ENCODE peak calls at places on chromosome 12, in ten cellular contexts. S is HepG2, L is ascending aorta, O is tibial artery, V is Caco-2, E is heart right ventricle, H is mesenchymal stem cell, I is psoas muscle, X is MM.1S, M is NT2/D1. N is an unnamed sample.
A peak's percentile ranks its signal among the peaks of the same experiment; 100 is the strongest.

GRCh38 chr12:29414368-29414767 is 33.4 kb upstream of the ERGIC2 start:
- DNase-seq in S (no peak), L (no peak), O (no peak), V (no peak), E (no peak), H (no peak), I (no peak), X (no peak), M (no peak), N (no peak)

GRCh38 chr12:89695100-89695499 is 13.5 kb downstream of the ATP2B1 start:
- DNase-seq in S (no peak), L (no peak), O (no peak), V (no peak), E (no peak), H (peak; percentile 62), I (no peak), X (no peak), M (no peak), N (no peak)

GRCh38 chr12:104011265-104011664 is 38.7 kb downstream of the GLT8D2 start:
- DNase-seq in S (no peak), L (no peak), O (no peak), V (no peak), E (no peak), H (peak; percentile 82), I (peak; percentile 25), X (no peak), M (no peak), N (no peak)

GRCh38 chr12:30598889-30599288 is 96.8 kb downstream of the IPO8 start:
- DNase-seq in S (no peak), L (no peak), O (no peak), V (no peak), E (no peak), H (no peak), I (no peak), X (no peak), M (no peak), N (no peak)

GRCh38 chr12:41345071-41345470 is 157.0 kb downstream of the PDZRN4 start:
- DNase-seq in S (no peak), L (no peak), O (no peak), V (no peak), E (no peak), H (no peak), I (no peak), X (no peak), M (no peak), N (no peak)

GRCh38 chr12:114288071-114288470 is 117.9 kb downstream of the TBX5 start:
- DNase-seq in S (no peak), L (no peak), O (no peak), V (no peak), E (no peak), H (no peak), I (no peak), X (no peak), M (no peak), N (no peak)

GRCh38 chr12:74227846-74228545 is 309.6 kb upstream of the ATXN7L3B start:
- DNase-seq in S (no peak), L (no peak), O (no peak), V (no peak), E (no peak), H (peak; percentile 4), I (no peak), X (no peak), M (no peak), N (no peak)

GRCh38 chr12:401235-402126 is at the start of gene CCDC77:
- DNase-seq in S (peak; percentile 89), L (peak; percentile 65), O (peak; percentile 87), V (peak; percentile 93), E (peak; percentile 87), H (peak; percentile 95), I (peak; percentile 89), X (peak; percentile 96), M (peak; percentile 99), N (peak; percentile 93)

GRCh38 chr12:130514149-130514551 is 176.5 kb downstream of the PIWIL1 start:
- DNase-seq in S (no peak), L (no peak), O (no peak), V (no peak), E (no peak), H (no peak), I (no peak), X (no peak), M (peak; percentile 68), N (no peak)

GRCh38 chr12:14393736-14394135 is 28.3 kb downstream of the ATF7IP start:
- DNase-seq in S (no peak), L (no peak), O (no peak), V (no peak), E (no peak), H (no peak), I (no peak), X (no peak), M (no peak), N (no peak)

GRCh38 chr12:14399871-14400270 is 34.4 kb downstream of the ATF7IP start:
- DNase-seq in S (no peak), L (no peak), O (no peak), V (no peak), E (no peak), H (peak; percentile 75), I (no peak), X (no peak), M (no peak), N (no peak)

GRCh38 chr12:14395059-14395778 is 29.7 kb downstream of the ATF7IP start:
- DNase-seq in S (no peak), L (no peak), O (no peak), V (no peak), E (no peak), H (no peak), I (no peak), X (no peak), M (no peak), N (no peak)

GRCh38 chr12:14394317-14395058 is 29.0 kb downstream of the ATF7IP start:
- DNase-seq in S (peak; percentile 69), L (no peak), O (peak; percentile 37), V (peak; percentile 56), E (no peak), H (peak; percentile 92), I (no peak), X (peak; percentile 65), M (peak; percentile 68), N (peak; percentile 40)

DNA sequence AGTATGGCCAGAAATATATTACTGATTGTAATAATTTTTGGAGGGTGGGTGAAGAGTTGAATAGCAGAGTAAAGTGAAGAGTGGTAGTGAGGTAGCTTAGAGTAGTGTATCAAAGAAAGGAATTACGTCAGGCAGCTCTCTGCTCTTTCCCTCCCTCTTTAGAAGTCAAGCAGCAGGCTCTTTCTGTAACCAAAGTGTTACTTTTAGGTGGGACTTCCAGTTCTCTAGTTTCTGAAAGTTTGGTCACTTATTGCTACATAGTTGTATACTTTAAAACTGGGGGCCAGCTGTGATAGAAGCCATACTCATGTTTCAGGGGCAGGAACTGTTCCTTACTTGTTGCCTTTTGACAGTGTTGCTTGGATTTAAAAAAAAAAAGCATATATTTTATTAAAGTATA is 30.6 kb downstream of the ATF7IP start:
- DNase-seq in S (no peak), L (no peak), O (no peak), V (no peak), E (no peak), H (peak; percentile 75), I (no peak), X (no peak), M (no peak), N (no peak)
- H3K9me3 ChIP-seq in S (no peaks in the 10 kb centered on the region), L (peaks cover 24% of the 10 kb centered on the region), O (peaks cover 4% of the 10 kb centered on the region), V (no peaks in the 10 kb centered on the region), E (peaks cover 23% of the 10 kb centered on the region), H (peaks cover 7% of the 10 kb centered on the region), I (peaks cover 16% of the 10 kb centered on the region), X (no peaks in the 10 kb centered on the region), M (no peaks in the 10 kb centered on the region), N (no peaks in the 10 kb centered on the region)

DNA sequence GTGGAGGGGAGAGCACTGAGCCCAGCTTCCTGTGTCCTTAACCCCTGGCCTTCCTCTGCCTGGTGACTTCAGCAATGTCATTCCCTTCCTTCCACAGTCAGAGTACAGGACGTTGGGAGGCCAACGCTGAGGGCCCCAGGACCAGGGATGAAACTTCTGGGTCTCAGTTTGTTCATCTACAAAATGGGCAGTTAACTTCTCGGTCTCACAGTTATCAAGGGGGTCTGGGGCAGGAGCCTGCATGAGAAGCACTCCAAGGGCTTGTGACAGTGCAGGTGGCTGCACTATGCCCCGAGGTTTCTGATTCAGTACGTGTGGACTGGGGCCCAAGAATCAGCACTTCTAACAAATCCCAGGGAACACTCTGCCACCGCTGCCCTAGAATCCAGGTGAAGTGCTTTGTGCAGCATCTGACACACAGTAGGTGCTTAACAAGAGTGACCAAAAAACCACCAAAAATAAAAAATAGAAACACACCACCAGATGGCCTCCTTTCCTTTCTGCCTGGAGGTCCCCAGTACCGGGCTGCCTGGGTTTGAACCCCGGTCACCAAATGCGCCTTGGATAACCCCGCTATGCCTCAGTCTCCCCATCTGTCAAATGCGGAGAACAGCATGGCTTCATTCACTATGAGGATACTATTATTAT is 80.4 kb downstream of the RFLNA start:
- DNase-seq in S (no peak), L (no peak), O (no peak), V (no peak), E (no peak), H (no peak), I (no peak), X (no peak), M (no peak), N (no peak)
- H3K36me3 ChIP-seq in S (peaks cover 5% of the 10 kb centered on the region), L (peaks cover 81% of the 10 kb centered on the region), O (peaks cover 95% of the 10 kb centered on the region), V (peaks cover 4% of the 10 kb centered on the region), E (peaks cover 98% of the 10 kb centered on the region), H (peaks cover 93% of the 10 kb centered on the region), I (peaks cover 88% of the 10 kb centered on the region), X (no peaks in the 10 kb centered on the region), M (peaks cover 91% of the 10 kb centered on the region), N (no peaks in the 10 kb centered on the region)

DNA sequence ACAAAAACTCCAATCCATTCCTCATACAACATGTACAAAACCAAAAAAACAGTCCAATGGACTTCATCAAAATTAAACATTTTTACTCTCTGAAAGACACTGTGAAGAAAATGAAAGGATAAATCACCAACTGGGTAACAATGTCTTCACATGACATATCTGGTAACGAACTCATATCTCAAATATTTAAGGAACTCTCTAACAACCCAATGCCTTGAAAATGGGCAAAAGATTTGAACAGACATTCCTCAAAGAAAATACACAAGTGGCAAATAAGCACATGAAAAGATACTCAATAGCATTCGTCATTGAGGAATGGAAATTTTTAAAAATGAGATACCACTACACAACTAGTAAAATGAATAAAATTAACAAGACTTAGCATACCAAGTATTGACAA is 198.7 kb upstream of the RASSF8 start:
- DNase-seq in S (no peak), L (no peak), O (no peak), V (no peak), E (no peak), H (no peak), I (no peak), X (no peak), M (no peak), N (no peak)
- H3K4me1 ChIP-seq in S (peaks cover 13% of the 10 kb centered on the region), L (no peaks in the 10 kb centered on the region), O (no peaks in the 10 kb centered on the region), V (peaks cover 18% of the 10 kb centered on the region), E (no peaks in the 10 kb centered on the region), H (peaks cover 2% of the 10 kb centered on the region), I (no peaks in the 10 kb centered on the region), X (no peaks in the 10 kb centered on the region), M (no peaks in the 10 kb centered on the region), N (no peaks in the 10 kb centered on the region)

GRCh38 chr12:96289067-96289466 is 94.9 kb downstream of the ELK3 start:
- DNase-seq in S (no peak), L (no peak), O (no peak), V (no peak), E (no peak), H (no peak), I (no peak), X (no peak), M (no peak), N (no peak)
- H3K9me3 ChIP-seq in S (no peaks in the 10 kb centered on the region), L (no peaks in the 10 kb centered on the region), O (no peaks in the 10 kb centered on the region), V (no peaks in the 10 kb centered on the region), E (no peaks in the 10 kb centered on the region), H (no peaks in the 10 kb centered on the region), I (no peaks in the 10 kb centered on the region), X (no peaks in the 10 kb centered on the region), M (no peaks in the 10 kb centered on the region), N (no peaks in the 10 kb centered on the region)

GRCh38 chr12:57181072-57181471 is 33.7 kb upstream of the LRP1-AS start:
- DNase-seq in S (no peak), L (no peak), O (no peak), V (no peak), E (no peak), H (no peak), I (no peak), X (no peak), M (no peak), N (no peak)
- H3K36me3 ChIP-seq in S (peaks cover 61% of the 10 kb centered on the region), L (peaks cover 90% of the 10 kb centered on the region), O (peaks cover 91% of the 10 kb centered on the region), V (peaks cover 6% of the 10 kb centered on the region), E (peaks cover 100% of the 10 kb centered on the region), H (peaks cover 89% of the 10 kb centered on the region), I (peaks cover 66% of the 10 kb centered on the region), X (no peaks in the 10 kb centered on the region), M (peaks cover 95% of the 10 kb centered on the region), N (peaks cover 5% of the 10 kb centered on the region)